ENCODE peak calls at places on chromosomes 1 and 21, in five cellular contexts. T is Karpas-422, R is psoas muscle, O is fibroblast of lung, S is IMR-90. X is an unnamed sample. For H3K4me1, the result is how much of the 10 kb centered on the place peaks cover.

GRCh38 chr1:65420590-65421340 is at the start of the genes LEPR and LEPROT:
- DNase-seq in S (peak), T (no peak), R (no peak), O (no peak), X (no peak)

GRCh38 chr1:81414417-81415087 is 386.2 kb upstream of the ADGRL2 start:
- DNase-seq in O (no peak), T (peak), R (peak), S (peak), X (no peak)

GRCh38 chr1:95308276-95308675 is 74.3 kb downstream of the RWDD3 start:
- DNase-seq in T (no peak), O (no peak), R (no peak), S (no peak), X (no peak)

GRCh38 chr1:187491082-187491720 is 662.5 kb downstream of the PLA2G4A start:
- DNase-seq in S (peak), O (peak), R (no peak), T (no peak), X (no peak)

GRCh38 chr1:26542781-26543443 is 13.4 kb downstream of the RPS6KA1 start:
- DNase-seq in T (peak), S (no peak), R (no peak), O (no peak), X (no peak)

GRCh38 chr1:229922249-229922648 is 144.8 kb upstream of the GALNT2 start:
- DNase-seq in O (no peak), S (no peak), T (no peak), R (no peak), X (no peak)

GRCh38 chr1:100584761-100585745 is 47.1 kb downstream of the GPR88 start:
- DNase-seq in T (no peak), O (peak), S (peak), R (no peak), X (no peak)

GRCh38 chr21:30839304-30839703 is 9.7 kb upstream of the KRTAP7-1 start:
- DNase-seq in T (peak), O (no peak), S (no peak), R (no peak), X (no peak)

GRCh38 chr1:109933856-109934711 is 23.4 kb downstream of the CSF1 start:
- DNase-seq in O (peak), S (peak), T (no peak), R (peak), X (no peak)

GRCh38 chr1:244896550-244896949 is 32.2 kb upstream of the HNRNPU start:
- DNase-seq in S (peak), T (no peak), R (no peak), O (peak), X (no peak)

GRCh38 chr1:233019921-233020320 is 69.5 kb downstream of the NTPCR start:
- DNase-seq in O (peak), R (no peak), S (peak), T (no peak), X (no peak)

GRCh38 chr1:87449348-87449963 is 120.8 kb downstream of the LMO4 start:
- DNase-seq in R (no peak), O (peak), S (peak), T (peak), X (no peak)

GRCh38 chr1:40711465-40712404 is 20.2 kb downstream of the NFYC start:
- DNase-seq in S (peak), T (peak), O (peak), R (no peak), X (no peak)

GRCh38 chr21:41410767-41411448 is 15.1 kb upstream of the MX1 start:
- DNase-seq in R (no peak), S (no peak), T (no peak), O (no peak), X (no peak)

GRCh38 chr1:32413507-32414185 is 19.4 kb upstream of the BSDC1 start:
- DNase-seq in O (peak), S (peak), R (no peak), T (peak), X (peak)

GRCh38 chr1:226444901-226445300 is 37.0 kb upstream of the PARP1 start:
- DNase-seq in O (no peak), S (no peak), R (no peak), T (peak), X (peak)

GRCh38 chr1:205248793-205249601 is 21.3 kb downstream of the TMCC2 start:
- DNase-seq in S (peak), R (no peak), O (peak), T (no peak), X (no peak)

GRCh38 chr1:213858581-213858980 is 129.2 kb upstream of the PROX1 start:
- DNase-seq in T (no peak), O (no peak), S (no peak), R (no peak), X (no peak)

GRCh38 chr1:171195781-171196180 is 10.7 kb downstream of the FMO2 start:
- DNase-seq in R (no peak), O (no peak), S (no peak), T (no peak), X (no peak)

GRCh38 chr21:19290328-19290727 is 886.7 kb upstream of the TMPRSS15 start:
- DNase-seq in S (no peak), T (no peak), R (no peak), O (no peak), X (no peak)

GRCh38 chr1:180981596-180982387 is 40.9 kb downstream of the STX6 start:
- DNase-seq in T (peak), O (peak), R (no peak), S (no peak), X (peak)

GRCh38 chr1:202229376-202229775 is 35.8 kb downstream of the LGR6 start:
- DNase-seq in T (no peak), R (no peak), S (no peak), O (no peak), X (no peak)

GRCh38 chr1:39835935-39836594 is 47.2 kb downstream of the TRIT1 start:
- DNase-seq in O (no peak), T (no peak), S (no peak), R (no peak), X (no peak)

GRCh38 chr21:44261191-44261631 is 486 bp downstream of the DNMT3L start:
- DNase-seq in R (no peak), S (no peak), O (no peak), T (no peak), X (no peak)

GRCh38 chr1:103561612-103562395 is 9.6 kb upstream of the AMY2B start:
- DNase-seq in O (no peak), S (no peak), T (no peak), R (no peak), X (no peak)

GRCh38 chr1:171655215-171656116 is 3.0 kb upstream of the MYOC start:
- DNase-seq in O (peak), S (peak), R (peak), T (peak), X (peak)

GRCh38 chr1:209383907-209384709 is 199.4 kb upstream of the CAMK1G start:
- DNase-seq in T (no peak), O (no peak), S (no peak), R (no peak), X (no peak)

GRCh38 chr1:6275826-6276764 is 15.2 kb upstream of the GPR153 start:
- DNase-seq in O (peak), S (peak), R (peak), T (no peak), X (no peak)

GRCh38 chr1:59999746-60000145 is 73.2 kb upstream of the CYP2J2 start:
- DNase-seq in R (no peak), S (no peak), O (no peak), T (no peak), X (no peak)

GRCh38 chr1:225908013-225908640 is 15.9 kb downstream of the PYCR2 start:
- DNase-seq in T (no peak), S (no peak), R (no peak), O (no peak), X (no peak)

GRCh38 chr21:42474043-42474831 is 21.8 kb downstream of the RSPH1 start:
- DNase-seq in O (peak), T (no peak), S (no peak), R (no peak), X (no peak)

GRCh38 chr1:203880606-203881005 is 19.2 kb downstream of the SNRPE start:
- DNase-seq in O (no peak), R (no peak), T (no peak), S (no peak), X (no peak)

GRCh38 chr21:38476385-38476784 is 21.9 kb downstream of the ERG start:
- DNase-seq in S (no peak), O (no peak), T (no peak), R (no peak), X (no peak)

GRCh38 chr21:38475519-38475918 is 22.8 kb downstream of the ERG start:
- DNase-seq in R (no peak), O (no peak), T (no peak), S (no peak), X (no peak)

GRCh38 chr21:38474796-38475195 is 23.5 kb downstream of the ERG start:
- DNase-seq in S (no peak), R (no peak), T (no peak), O (no peak), X (no peak)

GRCh38 chr21:38478782-38479181 is 19.5 kb downstream of the ERG start:
- DNase-seq in T (no peak), S (peak), O (peak), R (no peak), X (no peak)

DNA sequence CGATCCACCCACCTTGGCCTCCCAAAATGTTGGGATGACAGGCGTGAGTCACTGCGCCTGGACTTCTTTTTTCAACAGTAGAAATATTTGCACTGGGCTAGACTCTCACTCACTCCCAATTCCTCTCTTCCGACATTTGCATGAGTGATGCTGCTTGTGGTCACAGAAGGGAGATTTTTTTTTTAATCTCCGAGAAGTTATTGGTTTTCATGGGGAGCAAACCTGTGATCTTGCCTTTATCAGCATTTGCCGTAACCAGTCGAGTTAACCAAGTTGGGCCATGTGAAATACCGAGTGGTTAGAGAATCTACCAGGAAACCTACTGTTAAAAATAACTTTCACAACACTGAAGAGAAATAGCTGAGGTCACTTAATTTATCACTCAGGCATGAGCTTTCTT is 21.0 kb downstream of the ERG start:
- DNase-seq in T (no peak), S (no peak), R (no peak), O (peak), X (no peak)
- H3K4me3 ChIP-seq in T (no peak), S (no peak), R (no peak), O (no peak), X (no peak)

GRCh38 chr1:82700476-82700875 is 899.7 kb downstream of the ADGRL2 start:
- DNase-seq in T (no peak), O (no peak), S (no peak), R (no peak), X (no peak)

GRCh38 chr1:82697965-82698364 is 897.2 kb downstream of the ADGRL2 start:
- DNase-seq in R (no peak), S (no peak), O (no peak), T (no peak), X (no peak)

DNA sequence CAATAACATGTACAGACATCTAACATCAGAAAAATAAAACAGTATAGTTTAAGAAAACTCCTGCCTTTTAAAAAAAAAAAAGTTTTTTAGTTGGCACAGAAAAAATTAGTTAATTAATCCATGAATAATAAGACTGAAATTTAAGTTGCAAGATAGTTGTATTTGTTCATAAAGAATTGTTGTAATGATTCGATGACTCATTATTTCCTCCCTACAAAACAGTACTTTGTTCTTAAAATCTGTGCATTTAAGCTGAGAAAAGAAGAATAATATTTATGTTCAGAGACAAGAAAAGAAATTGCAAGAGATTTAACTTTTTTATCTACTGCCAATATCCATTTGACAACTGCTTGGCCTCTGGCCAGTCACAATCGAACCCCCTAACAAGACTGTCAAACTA is 894.7 kb downstream of the ADGRL2 start:
- DNase-seq in O (no peak), T (no peak), R (no peak), S (no peak), X (no peak)
- H3K27ac ChIP-seq in O (no peak), T (no peak), R (no peak), S (no peak), X (no peak)

DNA sequence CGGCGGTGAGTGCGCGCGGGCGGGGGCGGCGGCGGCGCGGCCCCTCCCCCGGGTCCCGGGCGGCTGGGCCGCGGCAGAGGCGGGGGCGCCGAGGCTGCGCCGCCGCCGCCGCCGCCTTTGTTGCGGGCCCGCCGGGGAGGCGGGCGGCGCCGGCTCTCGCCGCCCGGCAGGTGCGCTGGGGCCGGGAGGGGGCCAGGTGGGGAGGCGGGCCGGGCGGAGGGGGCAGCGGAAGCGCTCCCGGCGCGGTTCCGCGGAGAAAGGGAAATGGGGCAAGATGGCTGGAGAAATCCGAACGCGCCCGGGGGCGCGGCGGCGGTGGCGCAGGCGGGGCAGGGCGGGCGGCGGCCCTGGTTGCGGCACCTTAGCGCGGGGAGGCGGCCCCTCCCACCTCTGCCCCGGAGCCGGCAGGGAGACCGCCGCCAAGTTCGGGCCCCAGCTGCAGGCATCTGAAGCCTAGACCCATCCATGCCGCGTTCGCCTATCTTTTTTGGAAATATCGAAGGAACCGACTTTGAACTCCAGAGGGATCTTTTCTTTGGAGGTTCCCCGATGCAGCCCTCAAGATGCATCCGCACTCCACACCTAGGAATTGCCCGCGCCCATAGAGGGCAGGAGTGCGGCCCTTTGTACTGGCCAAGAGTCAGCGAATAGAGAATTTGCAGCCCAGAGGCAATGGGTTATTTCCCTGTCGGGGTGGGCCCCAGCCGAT is 479 bp downstream of the POGK start:
- DNase-seq in S (peak), R (peak), O (peak), T (peak), X (peak)
- H3K4me1 ChIP-seq in S (under half), R (half or more), O (under half), T (under half), X (under half)

DNA sequence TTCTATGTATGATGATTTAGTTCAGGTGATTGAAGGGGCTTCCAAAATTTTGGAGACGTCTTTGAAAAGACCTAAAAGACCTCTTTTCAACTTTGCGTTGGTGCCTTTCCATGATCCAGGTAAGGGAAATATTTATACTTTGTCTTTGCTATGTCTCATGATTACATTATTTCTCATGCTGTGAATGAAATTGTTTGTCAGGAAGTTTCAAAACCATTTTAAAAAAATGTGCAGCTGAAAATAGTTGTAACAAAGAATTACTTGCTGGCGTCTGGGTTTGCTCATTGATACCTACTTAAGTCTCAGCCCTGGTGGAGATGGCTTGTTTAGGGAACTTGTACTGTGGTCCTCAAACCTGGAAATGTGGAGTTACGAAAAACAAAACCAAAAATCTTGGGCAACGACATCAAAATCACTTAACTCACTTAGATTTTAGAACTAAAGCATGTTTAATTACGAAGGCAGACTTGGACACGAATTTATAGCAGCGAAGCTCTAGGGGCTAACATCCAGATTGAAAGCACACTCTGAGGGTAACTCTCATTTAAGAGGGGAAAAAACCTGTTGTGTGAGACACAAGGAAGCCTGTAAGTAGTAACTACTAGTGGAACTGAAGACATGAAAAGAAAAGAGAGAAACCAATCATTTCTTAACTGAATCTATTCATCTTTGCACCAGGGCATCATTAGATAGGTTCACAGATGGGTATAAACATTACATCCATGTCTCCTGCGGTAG is 907 bp downstream of the HMCN1 start:
- DNase-seq in S (peak), R (no peak), T (no peak), O (no peak), X (no peak)
- H3K4me3 ChIP-seq in S (peak), R (peak), T (no peak), O (peak), X (no peak)

DNA sequence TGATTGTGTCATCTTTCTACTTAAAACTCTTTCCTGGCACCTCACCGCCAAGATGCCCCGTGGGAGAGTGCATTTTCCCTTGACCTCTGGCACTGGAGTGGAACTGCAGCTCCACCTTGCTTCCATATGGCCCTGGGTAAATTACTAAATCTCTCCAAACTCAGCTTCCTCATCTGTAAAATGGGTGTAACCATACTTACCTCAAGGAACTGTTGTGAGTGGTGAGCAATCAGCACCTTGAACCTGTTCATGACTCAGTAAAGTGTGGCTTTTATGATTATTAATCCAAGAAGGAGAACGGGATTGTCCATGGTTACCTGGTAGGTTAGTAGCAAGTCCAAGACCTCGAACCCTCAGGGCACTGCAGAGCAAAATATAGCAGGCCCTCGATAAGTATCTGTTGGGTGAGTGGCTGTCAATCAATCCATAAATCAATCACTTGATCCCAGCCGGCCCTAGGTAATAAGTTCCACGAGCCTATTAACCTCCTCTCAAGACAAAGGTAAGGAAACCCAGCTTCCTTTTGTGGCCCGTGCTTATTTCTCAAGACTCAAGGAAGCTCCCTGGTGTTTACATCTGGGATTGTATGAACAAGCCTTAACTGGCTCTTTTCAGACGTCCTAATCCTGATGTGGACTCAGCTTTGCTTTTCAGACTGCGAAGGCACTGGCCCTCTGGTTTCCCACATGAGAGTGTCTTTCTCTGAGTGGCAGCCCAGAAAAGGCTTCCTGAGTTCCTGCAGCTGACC is 114.0 kb upstream of the GJB5 start:
- DNase-seq in S (no peak), T (no peak), R (no peak), O (no peak), X (no peak)
- H3K27ac ChIP-seq in S (no peak), T (no peak), R (no peak), O (no peak), X (no peak)

DNA sequence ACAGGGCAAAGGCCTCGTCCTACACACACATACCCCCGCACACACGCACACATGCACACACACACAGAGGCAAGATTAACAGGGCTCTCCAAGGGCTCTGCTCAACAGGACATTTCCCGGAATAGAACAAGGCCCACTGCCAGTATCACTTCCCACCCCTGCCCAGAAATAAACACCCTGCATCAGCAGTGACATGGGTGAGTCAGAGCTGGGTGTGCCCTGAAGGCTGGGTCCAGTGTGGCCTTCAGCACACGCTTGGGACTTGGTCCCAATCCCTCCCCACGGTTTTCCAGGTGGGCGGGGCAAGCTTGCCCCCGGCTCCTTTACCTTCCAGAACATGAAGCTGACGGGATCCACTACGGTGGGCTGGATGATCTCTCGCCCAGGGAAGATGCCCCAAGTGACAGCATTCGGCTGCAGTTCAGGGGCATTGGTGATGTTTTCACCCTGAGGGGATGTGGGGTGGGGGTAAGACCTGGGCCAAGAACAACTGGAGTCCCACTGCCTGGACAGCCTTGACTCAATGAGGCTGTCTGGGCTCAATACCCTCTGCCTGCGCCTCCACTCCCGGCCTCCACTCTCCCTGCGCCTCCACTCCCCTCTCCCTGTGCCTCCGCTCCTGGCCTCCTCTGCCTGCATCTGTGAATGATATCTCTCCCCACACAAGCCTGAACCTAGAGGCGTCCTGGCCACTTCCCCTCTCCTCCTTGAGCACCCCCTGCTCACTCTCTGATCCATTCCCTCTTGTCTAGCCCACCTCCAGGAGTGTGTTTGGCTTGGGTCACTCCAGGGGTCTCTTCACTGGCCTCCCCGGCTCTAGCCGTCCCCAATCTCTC is 14.7 kb downstream of the MTHFR start:
- DNase-seq in T (no peak), S (peak), O (peak), R (peak), X (no peak)
- H3K4me1 ChIP-seq in T (under half), S (under half), O (under half), R (half or more), X (under half)